ENCODE peak calls at places on chromosomes 11 and 22, in five cellular contexts. V is H1, F is spleen, I is GM23338, Z is transverse colon. S is an unnamed sample.

GRCh38 chr11:122747358-122747757 is 90.9 kb upstream of the CRTAM start:
- DNase-seq in V (no peak), F (no peak), I (no peak), Z (no peak), S (no peak)

GRCh38 chr22:37146507-37147180 is 3.1 kb downstream of the IL2RB start:
- DNase-seq in V (no peak), F (peak), I (no peak), Z (no peak), S (peak)

GRCh38 chr11:77197626-77198320 is 69.7 kb downstream of the MYO7A start:
- DNase-seq in V (no peak), F (peak), I (no peak), Z (no peak), S (no peak)

GRCh38 chr11:2440646-2441045 is 3.7 kb downstream of the TRPM5 start:
- DNase-seq in V (no peak), F (peak), I (no peak), Z (no peak), S (no peak)

GRCh38 chr11:3609416-3610265 is 32.2 kb downstream of the ART5 start:
- DNase-seq in V (peak), F (peak), I (peak), Z (no peak), S (no peak)

GRCh38 chr11:120807414-120808150 is 216.3 kb upstream of the TBCEL start:
- DNase-seq in V (no peak), F (no peak), I (peak), Z (no peak), S (no peak)

GRCh38 chr11:33658195-33658900 is 42.3 kb downstream of the C11orf91 start:
- DNase-seq in V (no peak), F (no peak), I (peak), Z (no peak), S (no peak)

GRCh38 chr11:65766535-65766934 is 14.2 kb downstream of the AP5B1 start:
- DNase-seq in V (no peak), F (no peak), I (no peak), Z (no peak), S (no peak)

GRCh38 chr22:50009251-50009650 is 3.3 kb downstream of the IL17REL start:
- DNase-seq in V (peak), F (no peak), I (no peak), Z (peak), S (no peak)

GRCh38 chr11:128692750-128693578 is 908 bp upstream of the FLI1 start:
- DNase-seq in V (peak), F (peak), I (peak), Z (peak), S (no peak)

GRCh38 chr11:74002832-74003231 is 6.1 kb downstream of the UCP3 start:
- DNase-seq in V (no peak), F (peak), I (no peak), Z (no peak), S (no peak)

GRCh38 chr11:61747389-61748285 is 4.8 kb upstream of the MYRF start:
- DNase-seq in V (peak), F (peak), I (peak), Z (peak), S (peak)

GRCh38 chr22:47210686-47211085 is 448.2 kb downstream of the TBC1D22A start:
- DNase-seq in V (peak), F (peak), I (no peak), Z (no peak), S (no peak)

GRCh38 chr11:65903068-65903481 is 2.9 kb upstream of the FOSL1 start:
- DNase-seq in V (no peak), F (no peak), I (peak), Z (no peak), S (no peak)

GRCh38 chr11:117944554-117944953 is 15.4 kb upstream of the TMPRSS13 start:
- DNase-seq in V (peak), F (no peak), I (no peak), Z (no peak), S (no peak)

GRCh38 chr11:91470656-91471055 is 754.0 kb upstream of the FAT3 start:
- DNase-seq in V (no peak), F (no peak), I (no peak), Z (no peak), S (no peak)

GRCh38 chr22:23781533-23781932 is 5.2 kb upstream of the SMARCB1 start:
- DNase-seq in V (no peak), F (no peak), I (no peak), Z (no peak), S (no peak)

GRCh38 chr11:116328410-116328809 is 444.4 kb downstream of the BUD13 start:
- DNase-seq in V (no peak), F (no peak), I (no peak), Z (no peak), S (no peak)

GRCh38 chr11:12876988-12877387 is 132.1 kb upstream of the RASSF10 start:
- DNase-seq in V (no peak), F (no peak), I (no peak), Z (no peak), S (no peak)

GRCh38 chr11:67389477-67389876 is 2.3 kb upstream of the RAD9A start:
- DNase-seq in V (peak), F (peak), I (peak), Z (peak), S (no peak)

GRCh38 chr11:57942808-57943207 is 80.9 kb upstream of the OR9Q1 start:
- DNase-seq in V (no peak), F (no peak), I (no peak), Z (no peak), S (no peak)

GRCh38 chr11:57941875-57942274 is 81.8 kb upstream of the OR9Q1 start:
- DNase-seq in V (no peak), F (no peak), I (no peak), Z (no peak), S (no peak)

DNA sequence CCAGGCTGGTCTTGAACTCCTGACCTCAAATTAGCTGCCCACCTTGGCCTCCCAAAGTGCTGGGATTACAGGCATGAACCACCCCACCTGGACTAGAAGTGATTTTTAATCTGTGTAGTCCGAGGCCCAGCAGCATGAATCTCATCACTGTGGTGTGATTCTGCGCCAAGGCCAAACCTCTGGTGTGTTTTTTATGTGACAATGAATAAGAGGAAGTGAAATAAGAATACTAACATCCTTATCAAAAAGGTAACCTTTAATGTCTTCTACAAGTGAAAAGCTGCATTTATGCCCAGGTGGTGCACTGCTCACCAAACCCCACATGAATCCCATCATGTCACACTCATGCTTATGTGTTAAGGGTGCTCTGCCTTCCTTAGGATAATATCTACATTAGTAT is 77.1 kb upstream of the OR9Q1 start:
- DNase-seq in V (no peak), F (no peak), I (no peak), Z (no peak), S (no peak)
- TF ChIP-seq POLR2AphosphoS5 in V (no peak), F (no peak), I (no peak), Z (no peak), S (no peak)

DNA sequence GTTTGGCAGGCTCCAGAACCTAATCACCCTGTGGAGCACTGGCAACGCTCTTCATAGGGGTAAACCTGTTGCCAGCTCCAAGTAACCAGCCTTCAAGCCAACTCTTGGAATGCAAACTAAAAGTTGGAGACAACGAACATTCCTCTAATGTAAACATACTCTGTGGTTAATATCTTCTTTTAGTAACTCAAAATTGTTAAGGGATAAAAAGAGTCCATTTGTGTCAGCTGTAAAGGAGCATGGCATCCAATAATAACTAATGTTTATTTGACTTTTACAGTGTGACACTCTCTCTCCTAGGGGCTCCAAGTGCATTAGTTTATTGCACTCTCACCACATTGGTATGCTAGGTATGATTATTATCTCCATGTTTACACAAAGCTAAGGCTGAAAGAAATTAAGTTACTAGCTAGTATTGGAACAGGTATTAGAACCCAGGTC is 31.0 kb upstream of the AMOTL1 start:
- DNase-seq in V (no peak), F (no peak), I (no peak), Z (no peak), S (no peak)
- TF ChIP-seq POLR2AphosphoS5 in V (no peak), F (no peak), I (no peak), Z (no peak), S (no peak)

DNA sequence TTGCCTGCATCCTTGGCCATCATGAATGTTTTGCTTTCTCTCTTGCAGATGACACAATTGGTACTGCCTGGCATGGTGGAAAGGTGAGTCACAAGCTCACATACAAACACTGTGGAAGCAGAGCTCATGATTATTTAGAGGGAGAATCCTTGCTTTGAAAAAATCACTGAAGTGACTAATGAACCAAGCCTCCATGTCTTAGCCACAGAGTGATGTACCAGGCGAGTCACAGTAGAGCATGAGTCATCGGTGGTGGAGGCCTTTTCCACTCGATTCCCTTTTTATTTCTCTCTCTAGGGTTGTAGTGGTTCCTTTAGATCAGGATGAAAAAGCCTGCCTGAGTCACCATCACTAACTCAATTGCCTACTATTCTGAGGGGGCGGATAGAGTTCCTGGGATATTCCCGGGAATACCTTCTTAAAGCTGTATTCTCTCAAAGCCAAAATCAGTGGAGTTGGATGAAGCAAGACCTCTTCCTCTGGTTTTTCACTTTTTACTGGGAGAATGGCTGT is 49.6 kb upstream of the ALKBH3 start:
- DNase-seq in V (no peak), F (no peak), I (no peak), Z (peak), S (no peak)
- TF ChIP-seq POLR2AphosphoS5 in V (no peak), F (no peak), I (no peak), Z (no peak), S (peak)

GRCh38 chr11:810040-810567 is 337 bp downstream of the RPLP2 start:
- DNase-seq in V (no peak), F (no peak), I (no peak), Z (no peak), S (no peak)

GRCh38 chr11:811446-812245 is 1.9 kb downstream of the RPLP2 start:
- DNase-seq in V (no peak), F (no peak), I (no peak), Z (no peak), S (no peak)

GRCh38 chr11:812390-812789 is 2.6 kb downstream of the RPLP2 start:
- DNase-seq in V (no peak), F (no peak), I (no peak), Z (no peak), S (peak)

GRCh38 chr11:809287-810039 is at the start of gene RPLP2:
- DNase-seq in V (peak), F (peak), I (peak), Z (peak), S (peak)

DNA sequence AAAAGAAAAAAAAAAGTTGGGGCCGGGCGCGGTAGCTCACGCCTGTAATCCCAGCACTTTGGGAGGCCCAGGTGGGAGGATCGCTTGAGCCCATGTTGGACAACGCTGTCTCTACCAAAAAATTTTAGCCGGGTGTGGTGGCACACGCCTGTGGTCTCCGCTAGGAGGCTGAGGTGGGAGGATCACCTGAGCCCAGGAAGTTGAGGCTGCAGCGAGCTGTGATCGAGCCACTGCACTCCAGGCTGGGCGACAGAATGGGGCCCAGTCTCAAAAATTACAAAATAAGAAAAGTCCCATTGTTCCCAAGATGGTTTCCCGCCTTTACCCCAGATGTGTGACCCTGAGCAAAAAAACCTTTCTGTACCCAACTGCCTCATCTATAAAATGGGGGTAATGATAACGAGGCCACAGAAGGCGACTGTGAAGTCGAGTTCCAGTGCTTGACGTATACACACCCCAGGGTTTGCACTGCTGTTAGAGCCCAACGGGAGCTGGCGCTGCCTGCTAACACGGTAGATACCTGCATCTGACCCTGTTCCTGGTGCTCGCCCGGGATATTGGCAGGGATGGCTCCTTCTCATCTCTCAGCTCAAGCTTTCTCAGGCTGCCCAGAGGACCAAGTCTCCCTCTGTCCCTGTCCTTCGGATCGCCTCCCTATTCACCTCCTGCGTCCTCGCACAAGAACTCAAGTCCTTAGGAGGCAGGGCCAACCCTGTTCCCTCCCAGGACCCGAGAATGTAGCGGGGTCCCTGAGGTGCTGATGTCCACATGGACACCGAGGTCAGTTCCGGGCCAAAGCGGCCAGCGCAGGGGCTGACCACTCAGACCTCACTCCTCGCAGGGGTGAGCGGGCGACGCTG is 1.1 kb upstream of the RPLP2 start:
- DNase-seq in V (no peak), F (peak), I (no peak), Z (peak), S (peak)
- TF ChIP-seq POLR2AphosphoS5 in V (no peak), F (no peak), I (no peak), Z (no peak), S (no peak)

GRCh38 chr11:76140912-76141574 is 65.3 kb downstream of the WNT11 start:
- DNase-seq in V (no peak), F (no peak), I (no peak), Z (no peak), S (no peak)

GRCh38 chr11:76141901-76142300 is 64.4 kb downstream of the WNT11 start:
- DNase-seq in V (no peak), F (no peak), I (no peak), Z (no peak), S (no peak)

GRCh38 chr11:76139317-76139716 is 67.0 kb downstream of the WNT11 start:
- DNase-seq in V (no peak), F (no peak), I (no peak), Z (no peak), S (no peak)

GRCh38 chr11:76147106-76147735 is 59.1 kb downstream of the WNT11 start:
- DNase-seq in V (no peak), F (no peak), I (no peak), Z (peak), S (no peak)

GRCh38 chr11:76143274-76143673 is 63.0 kb downstream of the WNT11 start:
- DNase-seq in V (no peak), F (no peak), I (no peak), Z (no peak), S (no peak)
- TF ChIP-seq POLR2AphosphoS5 in V (no peak), F (no peak), I (no peak), Z (no peak), S (no peak)

DNA sequence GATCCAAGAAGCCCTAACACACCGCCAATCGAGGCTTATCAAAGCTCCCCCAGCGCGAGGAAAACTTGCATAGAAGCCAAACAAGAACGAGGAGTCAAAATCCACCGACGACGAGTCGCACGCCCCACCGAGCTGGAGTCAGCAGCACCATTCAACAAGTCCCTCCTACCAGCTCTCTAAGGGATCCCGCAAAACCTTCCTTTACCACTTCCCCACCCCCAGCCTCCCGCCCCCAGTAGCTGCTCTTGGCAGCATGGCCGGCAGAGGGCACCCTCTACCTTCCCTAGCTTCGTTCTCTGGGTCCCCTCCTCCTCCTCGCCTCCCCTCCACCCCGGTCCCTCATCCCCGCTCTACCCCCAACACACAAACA is 1.4 kb downstream of the BDNF start:
- DNase-seq in V (peak), F (peak), I (peak), Z (peak), S (peak)
- TF ChIP-seq POLR2AphosphoS5 in V (peak), F (no peak), I (peak), Z (no peak), S (no peak)